ENCODE peak calls at places on chromosomes 12 and 14, in six cellular contexts. P is neural progenitor cell; M is left ventricle myocardium inferior; N is CD8-positive, alpha-beta T cell; Y is GM06990; H is right cardiac atrium. W is an unnamed sample. For H3K27me3, the result is how much of the 10 kb centered on the place peaks cover.

GRCh38 chr14:51922624-51923023 is 62.2 kb downstream of the GNG2 start:
- DNase-seq in P (peak), M (no peak), N (no peak), Y (no peak), H (peak), W (peak)

GRCh38 chr12:130953783-130954543 is at the start of gene ADGRD1:
- DNase-seq in P (no peak), M (peak), N (no peak), Y (no peak), H (peak), W (no peak)

GRCh38 chr12:53755451-53756290 is 3.9 kb upstream of the CISTR start:
- DNase-seq in P (no peak), M (no peak), N (no peak), Y (no peak), H (no peak), W (no peak)

GRCh38 chr14:21203470-21204166 is 47.8 kb upstream of the OR5AU1 start:
- DNase-seq in P (no peak), M (no peak), N (no peak), Y (no peak), H (no peak), W (no peak)

GRCh38 chr12:64760808-64761573 is 1.8 kb upstream of the GNS start:
- DNase-seq in P (no peak), M (no peak), N (no peak), Y (no peak), H (no peak), W (no peak)

GRCh38 chr14:32345311-32345771 is 16.2 kb downstream of the AKAP6 start:
- DNase-seq in P (no peak), M (no peak), N (no peak), Y (no peak), H (no peak), W (no peak)

GRCh38 chr12:131133015-131133905 is 179.6 kb downstream of the ADGRD1 start:
- DNase-seq in P (no peak), M (no peak), N (no peak), Y (no peak), H (no peak), W (no peak)

GRCh38 chr12:288687-289086 is 26.1 kb upstream of the SLC6A13 start:
- DNase-seq in P (no peak), M (peak), N (no peak), Y (no peak), H (peak), W (no peak)

GRCh38 chr12:120971299-120972180 is 6.8 kb upstream of the HNF1A start:
- DNase-seq in P (peak), M (no peak), N (peak), Y (peak), H (no peak), W (peak)

GRCh38 chr12:94710933-94711332 is 60.6 kb upstream of the TMCC3 start:
- DNase-seq in P (peak), M (no peak), N (no peak), Y (no peak), H (peak), W (peak)

GRCh38 chr14:36222337-36222736 is 45.8 kb upstream of the PTCSC3 start:
- DNase-seq in P (no peak), M (no peak), N (no peak), Y (no peak), H (no peak), W (no peak)

GRCh38 chr14:74648643-74649042 is 36.6 kb upstream of the LTBP2 start:
- DNase-seq in P (no peak), M (no peak), N (no peak), Y (no peak), H (no peak), W (no peak)

GRCh38 chr14:24363401-24363800 is 4.6 kb upstream of the NFATC4 start:
- DNase-seq in P (no peak), M (no peak), N (no peak), Y (no peak), H (no peak), W (no peak)

GRCh38 chr12:3641428-3641883 is 111.5 kb downstream of the CRACR2A start:
- DNase-seq in P (no peak), M (no peak), N (no peak), Y (no peak), H (peak), W (no peak)

GRCh38 chr12:11543513-11544168 is 105.8 kb upstream of the ETV6 start:
- DNase-seq in P (no peak), M (no peak), N (no peak), Y (no peak), H (no peak), W (no peak)

GRCh38 chr12:97639702-97640101 is 177.1 kb downstream of the RMST start:
- DNase-seq in P (no peak), M (no peak), N (no peak), Y (no peak), H (no peak), W (no peak)

GRCh38 chr14:31530136-31530535 is 31.1 kb upstream of the NUBPL start:
- DNase-seq in P (no peak), M (no peak), N (no peak), Y (no peak), H (no peak), W (no peak)

GRCh38 chr12:103547929-103548328 is 39.1 kb upstream of the STAB2 start:
- DNase-seq in P (peak), M (no peak), N (no peak), Y (no peak), H (no peak), W (no peak)

GRCh38 chr14:94936411-94936892 is 166.5 kb upstream of the GSC start:
- DNase-seq in P (peak), M (peak), N (no peak), Y (no peak), H (peak), W (no peak)

GRCh38 chr12:3135522-3136461 is 58.6 kb downstream of the TSPAN9 start:
- DNase-seq in P (peak), M (no peak), N (peak), Y (peak), H (no peak), W (peak)

GRCh38 chr14:91363776-91364523 is 53.7 kb downstream of the CCDC88C start:
- DNase-seq in P (no peak), M (no peak), N (no peak), Y (peak), H (no peak), W (no peak)

GRCh38 chr14:76348898-76349297 is 27.0 kb upstream of the ESRRB start:
- DNase-seq in P (peak), M (peak), N (no peak), Y (no peak), H (peak), W (no peak)

GRCh38 chr14:77707355-77707723 is 484 bp downstream of the ALKBH1 start:
- DNase-seq in P (peak), M (no peak), N (no peak), Y (no peak), H (no peak), W (peak)

GRCh38 chr12:81070846-81071245 is 7.0 kb upstream of the ACSS3 start:
- DNase-seq in P (no peak), M (no peak), N (no peak), Y (no peak), H (no peak), W (no peak)

GRCh38 chr14:50605776-50606175 is 45.8 kb downstream of the ATL1 start:
- DNase-seq in P (no peak), M (no peak), N (no peak), Y (no peak), H (no peak), W (no peak)

GRCh38 chr12:110342157-110342556 is 61.1 kb downstream of the ATP2A2 start:
- DNase-seq in P (no peak), M (no peak), N (no peak), Y (no peak), H (no peak), W (no peak)

GRCh38 chr12:86174188-86174587 is 82.0 kb downstream of the MGAT4C start:
- DNase-seq in P (no peak), M (no peak), N (no peak), Y (no peak), H (no peak), W (no peak)

GRCh38 chr14:21528381-21529348 is 2.5 kb upstream of the SALL2 start:
- DNase-seq in P (no peak), M (no peak), N (no peak), Y (no peak), H (no peak), W (no peak)

GRCh38 chr14:89947344-89947743 is 7.2 kb downstream of the EFCAB11 start:
- DNase-seq in P (no peak), M (no peak), N (no peak), Y (no peak), H (no peak), W (no peak)

GRCh38 chr12:70691018-70691672 is 53.9 kb upstream of the PTPRB start:
- DNase-seq in P (no peak), M (no peak), N (no peak), Y (no peak), H (no peak), W (no peak)

GRCh38 chr14:55329999-55330710 is 58.9 kb downstream of the FBXO34 start:
- DNase-seq in P (no peak), M (no peak), N (no peak), Y (no peak), H (no peak), W (no peak)

GRCh38 chr12:43742106-43742505 is 16.5 kb downstream of the PUS7L start:
- DNase-seq in P (no peak), M (no peak), N (no peak), Y (no peak), H (no peak), W (no peak)

GRCh38 chr12:105910030-105910429 is 228.7 kb downstream of the NUAK1 start:
- DNase-seq in P (no peak), M (no peak), N (no peak), Y (no peak), H (no peak), W (no peak)

GRCh38 chr12:67705394-67706370 is 57.1 kb downstream of the DYRK2 start:
- DNase-seq in P (no peak), M (no peak), N (no peak), Y (no peak), H (no peak), W (no peak)

GRCh38 chr12:76069339-76069738 is 15.1 kb downstream of the NAP1L1 start:
- DNase-seq in P (no peak), M (no peak), N (no peak), Y (no peak), H (no peak), W (no peak)

GRCh38 chr14:101189962-101190560 is 286.5 kb upstream of the RTL1 start:
- DNase-seq in P (no peak), M (no peak), N (no peak), Y (no peak), H (no peak), W (no peak)

GRCh38 chr12:113667095-113667494 is 195.4 kb upstream of the LHX5 start:
- DNase-seq in P (no peak), M (no peak), N (no peak), Y (no peak), H (no peak), W (no peak)
- H3K27me3 ChIP-seq in P (under half), M (half or more), N (under half), Y (under half), H (under half), W (under half)

GRCh38 chr12:52573306-52573705 is 337 bp downstream of the KRT74 start:
- DNase-seq in P (no peak), M (no peak), N (no peak), Y (no peak), H (no peak), W (no peak)
- H3K27me3 ChIP-seq in P (under half), M (half or more), N (under half), Y (under half), H (under half), W (half or more)

GRCh38 chr14:104114421-104115130 is 23.8 kb upstream of the KIF26A start:
- DNase-seq in P (no peak), M (peak), N (no peak), Y (no peak), H (peak), W (no peak)
- H3K27me3 ChIP-seq in P (half or more), M (half or more), N (under half), Y (under half), H (under half), W (under half)

GRCh38 chr14:28761438-28762289 is 4.9 kb upstream of the FOXG1 start:
- DNase-seq in P (peak), M (no peak), N (no peak), Y (no peak), H (no peak), W (no peak)

GRCh38 chr14:28762290-28762948 is 4.2 kb upstream of the FOXG1 start:
- DNase-seq in P (peak), M (no peak), N (no peak), Y (no peak), H (no peak), W (no peak)

GRCh38 chr14:28765169-28765906 is 1.2 kb upstream of the FOXG1 start:
- DNase-seq in P (peak), M (no peak), N (no peak), Y (no peak), H (no peak), W (no peak)

GRCh38 chr14:28763914-28764848 is 2.4 kb upstream of the FOXG1 start:
- DNase-seq in P (peak), M (no peak), N (no peak), Y (no peak), H (no peak), W (peak)

GRCh38 chr14:28762949-28763313 is 3.7 kb upstream of the FOXG1 start:
- DNase-seq in P (peak), M (no peak), N (no peak), Y (no peak), H (no peak), W (no peak)
- H3K27me3 ChIP-seq in P (half or more), M (half or more), N (under half), Y (under half), H (under half), W (under half)

GRCh38 chr14:103879118-103879569 is 31.8 kb upstream of the PPP1R13B start:
- DNase-seq in P (no peak), M (no peak), N (no peak), Y (no peak), H (no peak), W (no peak)
- H3K27me3 ChIP-seq in P (under half), M (under half), N (under half), Y (under half), H (under half), W (under half)

GRCh38 chr14:60722836-60723217 is 1.3 kb downstream of the SIX4 start:
- DNase-seq in P (no peak), M (no peak), N (no peak), Y (no peak), H (peak), W (peak)
- H3K27me3 ChIP-seq in P (under half), M (half or more), N (half or more), Y (under half), H (under half), W (under half)

GRCh38 chr12:46824709-46825108 is 1.1 kb downstream of the SLC38A4 start:
- DNase-seq in P (no peak), M (no peak), N (no peak), Y (no peak), H (no peak), W (no peak)
- H3K27me3 ChIP-seq in P (half or more), M (under half), N (under half), Y (under half), H (under half), W (under half)

W was measured in HAP-1.